ENCODE peak calls at places on chromosome 14, in four cellular contexts. One of them, this sample, is unnamed.

GRCh38 chr14:22836301-22837058 is at the start of gene MMP14:
- DNase-seq in GM10248: no peak
- DNase-seq in cardiac muscle cell: no peak
- DNase-seq in fibroblast of pulmonary artery: peak
- DNase-seq in this sample: peak

GRCh38 chr14:37695836-37696235 is 100.4 kb downstream of the TTC6 start:
- DNase-seq in GM10248: no peak
- DNase-seq in cardiac muscle cell: no peak
- DNase-seq in fibroblast of pulmonary artery: no peak
- DNase-seq in this sample: no peak

GRCh38 chr14:85533821-85534271 is 3.9 kb downstream of the FLRT2 start:
- DNase-seq in cardiac muscle cell: peak
- DNase-seq in fibroblast of pulmonary artery: peak
- DNase-seq in GM10248: no peak
- DNase-seq in this sample: no peak

GRCh38 chr14:94427016-94427613 is 25.5 kb downstream of the SERPINA11 start:
- DNase-seq in fibroblast of pulmonary artery: no peak
- DNase-seq in cardiac muscle cell: no peak
- DNase-seq in GM10248: no peak
- DNase-seq in this sample: no peak

GRCh38 chr14:93729993-93730392 is 58.3 kb downstream of the PRIMA1 start:
- DNase-seq in GM10248: no peak
- DNase-seq in fibroblast of pulmonary artery: no peak
- DNase-seq in cardiac muscle cell: no peak
- DNase-seq in this sample: no peak

GRCh38 chr14:54207075-54207474 is 189.7 kb upstream of the CDKN3 start:
- DNase-seq in cardiac muscle cell: no peak
- DNase-seq in GM10248: no peak
- DNase-seq in fibroblast of pulmonary artery: no peak
- DNase-seq in this sample: no peak

GRCh38 chr14:78170203-78170602 is at the start of gene NRXN3:
- DNase-seq in GM10248: no peak
- DNase-seq in fibroblast of pulmonary artery: no peak
- DNase-seq in cardiac muscle cell: peak
- DNase-seq in this sample: peak

GRCh38 chr14:20719777-20720176 is 25.9 kb upstream of the EDDM3A start:
- DNase-seq in GM10248: no peak
- DNase-seq in cardiac muscle cell: no peak
- DNase-seq in fibroblast of pulmonary artery: no peak
- DNase-seq in this sample: no peak

GRCh38 chr14:88840926-88841325 is 16.5 kb downstream of the TTC8 start:
- DNase-seq in fibroblast of pulmonary artery: no peak
- DNase-seq in cardiac muscle cell: no peak
- DNase-seq in GM10248: no peak
- DNase-seq in this sample: no peak

GRCh38 chr14:51369814-51370213 is 129.8 kb downstream of the TMX1 start:
- DNase-seq in fibroblast of pulmonary artery: no peak
- DNase-seq in cardiac muscle cell: no peak
- DNase-seq in GM10248: peak
- DNase-seq in this sample: no peak

GRCh38 chr14:20427231-20428009 is 8.5 kb downstream of the KLHL33 start:
- DNase-seq in cardiac muscle cell: no peak
- DNase-seq in GM10248: peak
- DNase-seq in fibroblast of pulmonary artery: peak
- DNase-seq in this sample: no peak

GRCh38 chr14:56953884-56954283 is 143.6 kb upstream of the OTX2 start:
- DNase-seq in fibroblast of pulmonary artery: no peak
- DNase-seq in GM10248: no peak
- DNase-seq in cardiac muscle cell: no peak
- DNase-seq in this sample: no peak

GRCh38 chr14:56632192-56632591 is 52.6 kb downstream of the TMEM260 start:
- DNase-seq in cardiac muscle cell: no peak
- DNase-seq in GM10248: no peak
- DNase-seq in fibroblast of pulmonary artery: no peak
- DNase-seq in this sample: no peak

GRCh38 chr14:75513911-75514672 is 8.2 kb upstream of the BATF start:
- DNase-seq in GM10248: peak
- DNase-seq in cardiac muscle cell: no peak
- DNase-seq in fibroblast of pulmonary artery: no peak
- DNase-seq in this sample: no peak

GRCh38 chr14:102212845-102213244 is 73.1 kb downstream of the WDR20 start:
- DNase-seq in fibroblast of pulmonary artery: no peak
- DNase-seq in GM10248: no peak
- DNase-seq in cardiac muscle cell: no peak
- DNase-seq in this sample: no peak

GRCh38 chr14:44803239-44803905 is 158.4 kb downstream of the KLHL28 start:
- DNase-seq in fibroblast of pulmonary artery: peak
- DNase-seq in GM10248: peak
- DNase-seq in cardiac muscle cell: peak
- DNase-seq in this sample: peak

GRCh38 chr14:55333785-55334485 is 62.7 kb downstream of the FBXO34 start:
- DNase-seq in cardiac muscle cell: no peak
- DNase-seq in fibroblast of pulmonary artery: no peak
- DNase-seq in GM10248: no peak
- DNase-seq in this sample: no peak

GRCh38 chr14:81669308-81669707 is 135.7 kb upstream of the SEL1L start:
- DNase-seq in GM10248: no peak
- DNase-seq in cardiac muscle cell: no peak
- DNase-seq in fibroblast of pulmonary artery: no peak
- DNase-seq in this sample: no peak

GRCh38 chr14:96273629-96274028 is 17.6 kb downstream of the BDKRB1 start:
- DNase-seq in fibroblast of pulmonary artery: no peak
- DNase-seq in cardiac muscle cell: no peak
- DNase-seq in GM10248: no peak
- DNase-seq in this sample: no peak

GRCh38 chr14:92564361-92565039 is 50.9 kb downstream of the RIN3 start:
- DNase-seq in cardiac muscle cell: no peak
- DNase-seq in fibroblast of pulmonary artery: no peak
- DNase-seq in GM10248: no peak
- DNase-seq in this sample: no peak

GRCh38 chr14:61537567-61538463 is 157.5 kb upstream of the HIF1A start:
- DNase-seq in cardiac muscle cell: no peak
- DNase-seq in GM10248: no peak
- DNase-seq in fibroblast of pulmonary artery: peak
- DNase-seq in this sample: no peak

GRCh38 chr14:23306113-23306411 is 571 bp upstream of the BCL2L2 start:
- DNase-seq in fibroblast of pulmonary artery: no peak
- DNase-seq in cardiac muscle cell: no peak
- DNase-seq in GM10248: no peak
- DNase-seq in this sample: no peak

GRCh38 chr14:99537399-99537798 is 56.2 kb downstream of the CCNK start:
- DNase-seq in GM10248: no peak
- DNase-seq in cardiac muscle cell: no peak
- DNase-seq in fibroblast of pulmonary artery: peak
- DNase-seq in this sample: no peak

GRCh38 chr14:104171029-104171697 is 32.8 kb downstream of the KIF26A start:
- DNase-seq in fibroblast of pulmonary artery: no peak
- DNase-seq in cardiac muscle cell: peak
- DNase-seq in GM10248: no peak
- DNase-seq in this sample: no peak

GRCh38 chr14:100246809-100247428 is 8.0 kb downstream of the YY1 start:
- DNase-seq in cardiac muscle cell: peak
- DNase-seq in GM10248: no peak
- DNase-seq in fibroblast of pulmonary artery: peak
- DNase-seq in this sample: peak

DNA sequence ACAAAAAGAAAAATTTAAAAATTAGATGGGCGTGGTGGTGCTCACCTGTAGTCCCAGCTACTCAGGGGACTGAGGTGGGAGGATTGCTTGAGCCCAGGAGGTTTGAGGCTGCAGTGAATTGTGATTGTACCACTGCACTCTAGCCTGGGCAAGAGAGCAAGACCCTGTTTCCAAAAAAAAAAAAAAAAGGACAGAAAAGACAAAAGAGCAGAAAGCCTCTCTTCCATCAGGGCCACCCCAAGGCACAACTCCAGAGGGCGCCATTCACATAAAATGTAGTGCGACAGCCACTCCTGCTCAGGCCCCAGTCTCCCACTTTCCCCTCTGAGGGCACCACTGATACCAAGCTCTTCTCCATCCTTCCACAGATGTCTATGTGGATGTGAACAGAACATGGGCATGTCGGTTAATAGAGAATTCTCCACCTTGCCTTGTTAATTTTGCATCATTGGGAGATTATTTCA is 41.8 kb downstream of the DGLUCY start:
- DNase-seq in fibroblast of pulmonary artery: no peak
- DNase-seq in GM10248: no peak
- DNase-seq in cardiac muscle cell: no peak
- DNase-seq in this sample: no peak
- TF ChIP-seq CTCF in fibroblast of pulmonary artery: no peak
- TF ChIP-seq CTCF in GM10248: no peak
- TF ChIP-seq CTCF in cardiac muscle cell: no peak
- TF ChIP-seq CTCF in this sample: no peak

GRCh38 chr14:59349154-59349772 is 115.9 kb downstream of the GPR135 start:
- DNase-seq in fibroblast of pulmonary artery: peak
- DNase-seq in GM10248: no peak
- DNase-seq in cardiac muscle cell: no peak
- DNase-seq in this sample: no peak

GRCh38 chr14:59346796-59347510 is 118.2 kb downstream of the GPR135 start:
- DNase-seq in GM10248: no peak
- DNase-seq in fibroblast of pulmonary artery: peak
- DNase-seq in cardiac muscle cell: no peak
- DNase-seq in this sample: no peak

GRCh38 chr14:59347915-59348314 is 117.3 kb downstream of the GPR135 start:
- DNase-seq in cardiac muscle cell: no peak
- DNase-seq in GM10248: no peak
- DNase-seq in fibroblast of pulmonary artery: no peak
- DNase-seq in this sample: no peak

GRCh38 chr14:59346329-59346728 is 118.9 kb downstream of the GPR135 start:
- DNase-seq in fibroblast of pulmonary artery: no peak
- DNase-seq in cardiac muscle cell: no peak
- DNase-seq in GM10248: no peak
- DNase-seq in this sample: no peak

GRCh38 chr14:59347511-59347900 is 117.7 kb downstream of the GPR135 start:
- DNase-seq in fibroblast of pulmonary artery: no peak
- DNase-seq in cardiac muscle cell: no peak
- DNase-seq in GM10248: no peak
- DNase-seq in this sample: no peak
- TF ChIP-seq CTCF in fibroblast of pulmonary artery: no peak
- TF ChIP-seq CTCF in cardiac muscle cell: no peak
- TF ChIP-seq CTCF in GM10248: no peak
- TF ChIP-seq CTCF in this sample: no peak

GRCh38 chr14:90987140-90987539 is 73.3 kb downstream of the RPS6KA5 start:
- DNase-seq in cardiac muscle cell: no peak
- DNase-seq in GM10248: no peak
- DNase-seq in fibroblast of pulmonary artery: no peak
- DNase-seq in this sample: no peak

GRCh38 chr14:90983560-90983959 is 76.9 kb downstream of the RPS6KA5 start:
- DNase-seq in cardiac muscle cell: no peak
- DNase-seq in GM10248: no peak
- DNase-seq in fibroblast of pulmonary artery: no peak
- DNase-seq in this sample: no peak

GRCh38 chr14:90981658-90982057 is 78.8 kb downstream of the RPS6KA5 start:
- DNase-seq in fibroblast of pulmonary artery: no peak
- DNase-seq in cardiac muscle cell: no peak
- DNase-seq in GM10248: no peak
- DNase-seq in this sample: no peak

GRCh38 chr14:90985601-90986242 is 74.7 kb downstream of the RPS6KA5 start:
- DNase-seq in cardiac muscle cell: no peak
- DNase-seq in GM10248: peak
- DNase-seq in fibroblast of pulmonary artery: no peak
- DNase-seq in this sample: no peak

DNA sequence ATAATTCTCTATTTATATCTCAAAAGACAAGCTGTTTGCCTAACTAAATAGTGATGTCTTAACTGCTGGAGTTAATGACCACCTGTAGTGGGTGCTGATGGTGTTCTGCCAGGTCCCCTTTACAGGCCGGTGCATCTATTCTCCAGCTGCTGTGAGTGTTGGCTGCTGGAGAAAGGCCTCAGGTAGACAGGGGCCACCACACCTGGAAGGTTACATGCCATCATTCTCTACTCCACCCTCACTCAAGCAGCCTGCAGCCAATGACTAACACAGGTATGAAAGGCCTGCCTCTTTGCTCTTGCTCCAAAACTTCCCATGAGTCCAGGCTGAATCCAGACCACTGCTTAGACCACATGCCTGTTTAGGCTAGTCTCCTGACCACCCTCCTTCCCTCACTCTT is 73.9 kb downstream of the RPS6KA5 start:
- DNase-seq in fibroblast of pulmonary artery: no peak
- DNase-seq in GM10248: no peak
- DNase-seq in cardiac muscle cell: no peak
- DNase-seq in this sample: no peak
- TF ChIP-seq CTCF in fibroblast of pulmonary artery: no peak
- TF ChIP-seq CTCF in GM10248: no peak
- TF ChIP-seq CTCF in cardiac muscle cell: no peak
- TF ChIP-seq CTCF in this sample: no peak

GRCh38 chr14:73955674-73956073 is 5.6 kb downstream of the COQ6 start:
- DNase-seq in GM10248: no peak
- DNase-seq in cardiac muscle cell: no peak
- DNase-seq in fibroblast of pulmonary artery: no peak
- DNase-seq in this sample: no peak

GRCh38 chr14:73944432-73945158 is 5.3 kb downstream of the FAM161B start:
- DNase-seq in fibroblast of pulmonary artery: no peak
- DNase-seq in cardiac muscle cell: no peak
- DNase-seq in GM10248: no peak
- DNase-seq in this sample: no peak

GRCh38 chr14:73953731-73954130 is 3.6 kb downstream of the COQ6 start:
- DNase-seq in fibroblast of pulmonary artery: no peak
- DNase-seq in GM10248: no peak
- DNase-seq in cardiac muscle cell: no peak
- DNase-seq in this sample: no peak

GRCh38 chr14:73945159-73945670 is 4.7 kb downstream of the FAM161B start:
- DNase-seq in fibroblast of pulmonary artery: no peak
- DNase-seq in cardiac muscle cell: no peak
- DNase-seq in GM10248: no peak
- DNase-seq in this sample: no peak

DNA sequence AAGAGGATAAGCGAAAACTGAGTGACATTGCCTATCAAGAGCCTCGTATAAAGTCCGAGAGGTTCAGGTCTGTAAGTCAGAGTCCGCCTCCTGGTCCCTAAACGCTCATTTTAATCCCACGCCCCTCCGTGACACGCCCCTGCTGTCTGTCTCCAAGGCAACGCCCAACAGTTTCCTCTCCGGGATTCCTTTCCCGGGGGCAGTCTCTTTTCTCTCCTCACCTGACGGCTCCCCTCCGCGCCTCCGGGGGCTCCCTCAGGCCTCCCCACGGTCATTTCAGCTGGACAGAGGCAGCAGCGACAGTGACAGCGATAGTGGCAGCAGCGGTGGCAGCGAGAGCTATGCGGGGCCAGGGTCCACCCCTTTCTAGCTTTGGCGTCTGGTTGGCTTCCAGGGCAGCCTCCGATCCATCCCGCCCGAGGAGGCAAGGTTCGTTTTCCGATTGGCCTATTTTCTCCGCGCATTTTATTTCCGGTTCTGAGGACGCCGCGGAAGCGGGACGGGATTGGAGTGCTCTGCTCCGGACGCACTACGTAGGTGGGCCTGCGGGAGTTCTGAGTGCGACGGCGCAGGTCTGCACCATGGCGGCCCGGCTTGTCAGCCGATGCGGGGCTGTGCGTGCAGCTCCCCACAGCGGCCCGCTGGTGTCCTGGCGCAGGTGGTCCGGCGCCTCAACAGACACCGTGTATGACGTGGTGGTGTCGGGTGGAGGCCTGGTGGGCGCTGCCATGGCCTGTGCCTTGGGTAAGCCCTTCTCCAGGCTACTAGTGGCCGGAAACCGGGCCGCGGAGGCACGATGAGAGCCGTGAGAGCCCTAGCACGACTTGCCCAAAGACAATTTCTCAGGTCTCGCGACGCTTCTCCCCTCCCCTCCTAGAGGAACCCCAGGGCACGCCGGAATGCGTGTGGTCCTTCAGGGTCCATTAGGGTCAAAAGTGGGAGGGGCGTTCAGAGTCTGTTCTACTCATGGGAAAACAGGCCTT is at the start of the genes COQ6 and FAM161B:
- DNase-seq in fibroblast of pulmonary artery: peak
- DNase-seq in cardiac muscle cell: peak
- DNase-seq in GM10248: peak
- DNase-seq in this sample: peak
- TF ChIP-seq CTCF in fibroblast of pulmonary artery: no peak
- TF ChIP-seq CTCF in cardiac muscle cell: no peak
- TF ChIP-seq CTCF in GM10248: peak
- TF ChIP-seq CTCF in this sample: peak

This sample was measured in SK-N-SH.